ENCODE peak calls at places on chromosome 14, in ten cellular contexts. One of them, this sample, is unnamed.

GRCh38 chr14:26863736-26864135 is 265.9 kb upstream of the NOVA1 start:
- DNase-seq in NCI-H1105 treated with DMSO at 0.1 percent for 48 hours: no peak
- DNase-seq in NCI-H2081: no peak
- DNase-seq in fibroblast of lung: peak
- DNase-seq in activated CD8-positive, alpha-beta memory T cell treated with anti-CD3 and anti-CD28 coated beads for 1 hour: no peak
- DNase-seq in stimulated activated CD4-positive, alpha-beta T cell treated with anti-CD3 and anti-CD28 coated beads, Interleukin-12 subunit alpha, Interleukin-12 subunit beta, amount 100 ng/mL, for 4 hours: no peak
- DNase-seq in C1 segment of cervical spinal cord: no peak
- DNase-seq in right cardiac atrium: no peak
- DNase-seq in gastrocnemius medialis: no peak
- DNase-seq in activated naive CD8-positive, alpha-beta T cell treated with anti-CD3 and anti-CD28 coated beads, Interleukin-2, amount 50 U/mL, for 16 hours: no peak
- DNase-seq in this sample: no peak

GRCh38 chr14:51004801-51005526 is 60.7 kb upstream of the PYGL start:
- DNase-seq in stimulated activated CD4-positive, alpha-beta T cell treated with anti-CD3 and anti-CD28 coated beads, Interleukin-12 subunit alpha, Interleukin-12 subunit beta, amount 100 ng/mL, for 4 hours: no peak
- DNase-seq in fibroblast of lung: peak
- DNase-seq in C1 segment of cervical spinal cord: no peak
- DNase-seq in NCI-H2081: no peak
- DNase-seq in NCI-H1105 treated with DMSO at 0.1 percent for 48 hours: no peak
- DNase-seq in gastrocnemius medialis: no peak
- DNase-seq in activated CD8-positive, alpha-beta memory T cell treated with anti-CD3 and anti-CD28 coated beads for 1 hour: no peak
- DNase-seq in activated naive CD8-positive, alpha-beta T cell treated with anti-CD3 and anti-CD28 coated beads, Interleukin-2, amount 50 U/mL, for 16 hours: no peak
- DNase-seq in right cardiac atrium: no peak
- DNase-seq in this sample: no peak

GRCh38 chr14:75720828-75721227 is 59.8 kb downstream of the TTLL5 start:
- DNase-seq in right cardiac atrium: peak
- DNase-seq in NCI-H2081: no peak
- DNase-seq in gastrocnemius medialis: peak
- DNase-seq in stimulated activated CD4-positive, alpha-beta T cell treated with anti-CD3 and anti-CD28 coated beads, Interleukin-12 subunit alpha, Interleukin-12 subunit beta, amount 100 ng/mL, for 4 hours: no peak
- DNase-seq in activated CD8-positive, alpha-beta memory T cell treated with anti-CD3 and anti-CD28 coated beads for 1 hour: no peak
- DNase-seq in C1 segment of cervical spinal cord: peak
- DNase-seq in NCI-H1105 treated with DMSO at 0.1 percent for 48 hours: no peak
- DNase-seq in fibroblast of lung: peak
- DNase-seq in activated naive CD8-positive, alpha-beta T cell treated with anti-CD3 and anti-CD28 coated beads, Interleukin-2, amount 50 U/mL, for 16 hours: no peak
- DNase-seq in this sample: no peak

GRCh38 chr14:70555890-70556289 is 21.1 kb upstream of the ADAM20 start:
- DNase-seq in stimulated activated CD4-positive, alpha-beta T cell treated with anti-CD3 and anti-CD28 coated beads, Interleukin-12 subunit alpha, Interleukin-12 subunit beta, amount 100 ng/mL, for 4 hours: no peak
- DNase-seq in gastrocnemius medialis: no peak
- DNase-seq in activated CD8-positive, alpha-beta memory T cell treated with anti-CD3 and anti-CD28 coated beads for 1 hour: no peak
- DNase-seq in fibroblast of lung: peak
- DNase-seq in C1 segment of cervical spinal cord: no peak
- DNase-seq in NCI-H1105 treated with DMSO at 0.1 percent for 48 hours: no peak
- DNase-seq in activated naive CD8-positive, alpha-beta T cell treated with anti-CD3 and anti-CD28 coated beads, Interleukin-2, amount 50 U/mL, for 16 hours: no peak
- DNase-seq in right cardiac atrium: peak
- DNase-seq in NCI-H2081: no peak
- DNase-seq in this sample: no peak

GRCh38 chr14:101865288-101865687 is 99.1 kb upstream of the DYNC1H1 start:
- DNase-seq in NCI-H1105 treated with DMSO at 0.1 percent for 48 hours: no peak
- DNase-seq in activated naive CD8-positive, alpha-beta T cell treated with anti-CD3 and anti-CD28 coated beads, Interleukin-2, amount 50 U/mL, for 16 hours: no peak
- DNase-seq in NCI-H2081: no peak
- DNase-seq in fibroblast of lung: peak
- DNase-seq in stimulated activated CD4-positive, alpha-beta T cell treated with anti-CD3 and anti-CD28 coated beads, Interleukin-12 subunit alpha, Interleukin-12 subunit beta, amount 100 ng/mL, for 4 hours: no peak
- DNase-seq in activated CD8-positive, alpha-beta memory T cell treated with anti-CD3 and anti-CD28 coated beads for 1 hour: no peak
- DNase-seq in gastrocnemius medialis: no peak
- DNase-seq in C1 segment of cervical spinal cord: no peak
- DNase-seq in right cardiac atrium: no peak
- DNase-seq in this sample: no peak

GRCh38 chr14:75985618-75986438 is at the start of gene IFT43:
- DNase-seq in stimulated activated CD4-positive, alpha-beta T cell treated with anti-CD3 and anti-CD28 coated beads, Interleukin-12 subunit alpha, Interleukin-12 subunit beta, amount 100 ng/mL, for 4 hours: peak
- DNase-seq in gastrocnemius medialis: peak
- DNase-seq in activated CD8-positive, alpha-beta memory T cell treated with anti-CD3 and anti-CD28 coated beads for 1 hour: peak
- DNase-seq in C1 segment of cervical spinal cord: peak
- DNase-seq in NCI-H1105 treated with DMSO at 0.1 percent for 48 hours: peak
- DNase-seq in fibroblast of lung: peak
- DNase-seq in right cardiac atrium: peak
- DNase-seq in activated naive CD8-positive, alpha-beta T cell treated with anti-CD3 and anti-CD28 coated beads, Interleukin-2, amount 50 U/mL, for 16 hours: peak
- DNase-seq in NCI-H2081: peak
- DNase-seq in this sample: peak

GRCh38 chr14:103994535-103995184 is 52.3 kb upstream of the RD3L start:
- DNase-seq in NCI-H1105 treated with DMSO at 0.1 percent for 48 hours: no peak
- DNase-seq in fibroblast of lung: peak
- DNase-seq in right cardiac atrium: no peak
- DNase-seq in NCI-H2081: no peak
- DNase-seq in gastrocnemius medialis: no peak
- DNase-seq in stimulated activated CD4-positive, alpha-beta T cell treated with anti-CD3 and anti-CD28 coated beads, Interleukin-12 subunit alpha, Interleukin-12 subunit beta, amount 100 ng/mL, for 4 hours: no peak
- DNase-seq in activated CD8-positive, alpha-beta memory T cell treated with anti-CD3 and anti-CD28 coated beads for 1 hour: no peak
- DNase-seq in C1 segment of cervical spinal cord: no peak
- DNase-seq in activated naive CD8-positive, alpha-beta T cell treated with anti-CD3 and anti-CD28 coated beads, Interleukin-2, amount 50 U/mL, for 16 hours: no peak
- DNase-seq in this sample: no peak

GRCh38 chr14:64763801-64764511 is 59.7 kb downstream of the PLEKHG3 start:
- DNase-seq in activated naive CD8-positive, alpha-beta T cell treated with anti-CD3 and anti-CD28 coated beads, Interleukin-2, amount 50 U/mL, for 16 hours: no peak
- DNase-seq in right cardiac atrium: peak
- DNase-seq in C1 segment of cervical spinal cord: peak
- DNase-seq in NCI-H2081: peak
- DNase-seq in stimulated activated CD4-positive, alpha-beta T cell treated with anti-CD3 and anti-CD28 coated beads, Interleukin-12 subunit alpha, Interleukin-12 subunit beta, amount 100 ng/mL, for 4 hours: no peak
- DNase-seq in NCI-H1105 treated with DMSO at 0.1 percent for 48 hours: no peak
- DNase-seq in fibroblast of lung: peak
- DNase-seq in gastrocnemius medialis: no peak
- DNase-seq in activated CD8-positive, alpha-beta memory T cell treated with anti-CD3 and anti-CD28 coated beads for 1 hour: no peak
- DNase-seq in this sample: no peak

GRCh38 chr14:82905762-82906161 is 1372.1 kb upstream of the SEL1L start:
- DNase-seq in gastrocnemius medialis: no peak
- DNase-seq in C1 segment of cervical spinal cord: no peak
- DNase-seq in right cardiac atrium: no peak
- DNase-seq in activated CD8-positive, alpha-beta memory T cell treated with anti-CD3 and anti-CD28 coated beads for 1 hour: no peak
- DNase-seq in NCI-H1105 treated with DMSO at 0.1 percent for 48 hours: peak
- DNase-seq in fibroblast of lung: no peak
- DNase-seq in NCI-H2081: no peak
- DNase-seq in stimulated activated CD4-positive, alpha-beta T cell treated with anti-CD3 and anti-CD28 coated beads, Interleukin-12 subunit alpha, Interleukin-12 subunit beta, amount 100 ng/mL, for 4 hours: no peak
- DNase-seq in activated naive CD8-positive, alpha-beta T cell treated with anti-CD3 and anti-CD28 coated beads, Interleukin-2, amount 50 U/mL, for 16 hours: no peak
- DNase-seq in this sample: no peak

GRCh38 chr14:100323121-100323941 is at the start of gene SLC25A47:
- DNase-seq in activated naive CD8-positive, alpha-beta T cell treated with anti-CD3 and anti-CD28 coated beads, Interleukin-2, amount 50 U/mL, for 16 hours: no peak
- DNase-seq in gastrocnemius medialis: no peak
- DNase-seq in activated CD8-positive, alpha-beta memory T cell treated with anti-CD3 and anti-CD28 coated beads for 1 hour: no peak
- DNase-seq in stimulated activated CD4-positive, alpha-beta T cell treated with anti-CD3 and anti-CD28 coated beads, Interleukin-12 subunit alpha, Interleukin-12 subunit beta, amount 100 ng/mL, for 4 hours: no peak
- DNase-seq in NCI-H2081: no peak
- DNase-seq in C1 segment of cervical spinal cord: no peak
- DNase-seq in fibroblast of lung: no peak
- DNase-seq in NCI-H1105 treated with DMSO at 0.1 percent for 48 hours: no peak
- DNase-seq in right cardiac atrium: no peak
- DNase-seq in this sample: no peak

GRCh38 chr14:71398450-71398849 is 491.2 kb downstream of the PCNX1 start:
- DNase-seq in C1 segment of cervical spinal cord: no peak
- DNase-seq in activated naive CD8-positive, alpha-beta T cell treated with anti-CD3 and anti-CD28 coated beads, Interleukin-2, amount 50 U/mL, for 16 hours: no peak
- DNase-seq in right cardiac atrium: no peak
- DNase-seq in gastrocnemius medialis: no peak
- DNase-seq in stimulated activated CD4-positive, alpha-beta T cell treated with anti-CD3 and anti-CD28 coated beads, Interleukin-12 subunit alpha, Interleukin-12 subunit beta, amount 100 ng/mL, for 4 hours: no peak
- DNase-seq in fibroblast of lung: no peak
- DNase-seq in activated CD8-positive, alpha-beta memory T cell treated with anti-CD3 and anti-CD28 coated beads for 1 hour: no peak
- DNase-seq in NCI-H2081: no peak
- DNase-seq in NCI-H1105 treated with DMSO at 0.1 percent for 48 hours: no peak
- DNase-seq in this sample: no peak

GRCh38 chr14:22555573-22556011 is 33.4 kb downstream of the DAD1 start:
- DNase-seq in right cardiac atrium: no peak
- DNase-seq in fibroblast of lung: peak
- DNase-seq in activated naive CD8-positive, alpha-beta T cell treated with anti-CD3 and anti-CD28 coated beads, Interleukin-2, amount 50 U/mL, for 16 hours: no peak
- DNase-seq in activated CD8-positive, alpha-beta memory T cell treated with anti-CD3 and anti-CD28 coated beads for 1 hour: no peak
- DNase-seq in gastrocnemius medialis: no peak
- DNase-seq in NCI-H1105 treated with DMSO at 0.1 percent for 48 hours: no peak
- DNase-seq in stimulated activated CD4-positive, alpha-beta T cell treated with anti-CD3 and anti-CD28 coated beads, Interleukin-12 subunit alpha, Interleukin-12 subunit beta, amount 100 ng/mL, for 4 hours: peak
- DNase-seq in C1 segment of cervical spinal cord: no peak
- DNase-seq in NCI-H2081: no peak
- DNase-seq in this sample: peak

GRCh38 chr14:88164906-88165534 is 158.0 kb downstream of the KCNK10 start:
- DNase-seq in NCI-H1105 treated with DMSO at 0.1 percent for 48 hours: no peak
- DNase-seq in fibroblast of lung: peak
- DNase-seq in right cardiac atrium: no peak
- DNase-seq in activated naive CD8-positive, alpha-beta T cell treated with anti-CD3 and anti-CD28 coated beads, Interleukin-2, amount 50 U/mL, for 16 hours: no peak
- DNase-seq in NCI-H2081: no peak
- DNase-seq in activated CD8-positive, alpha-beta memory T cell treated with anti-CD3 and anti-CD28 coated beads for 1 hour: no peak
- DNase-seq in stimulated activated CD4-positive, alpha-beta T cell treated with anti-CD3 and anti-CD28 coated beads, Interleukin-12 subunit alpha, Interleukin-12 subunit beta, amount 100 ng/mL, for 4 hours: no peak
- DNase-seq in C1 segment of cervical spinal cord: no peak
- DNase-seq in gastrocnemius medialis: no peak
- DNase-seq in this sample: no peak

GRCh38 chr14:104586832-104587620 is 7.5 kb downstream of the C14orf180 start:
- DNase-seq in NCI-H1105 treated with DMSO at 0.1 percent for 48 hours: no peak
- DNase-seq in activated CD8-positive, alpha-beta memory T cell treated with anti-CD3 and anti-CD28 coated beads for 1 hour: no peak
- DNase-seq in C1 segment of cervical spinal cord: no peak
- DNase-seq in NCI-H2081: no peak
- DNase-seq in activated naive CD8-positive, alpha-beta T cell treated with anti-CD3 and anti-CD28 coated beads, Interleukin-2, amount 50 U/mL, for 16 hours: no peak
- DNase-seq in stimulated activated CD4-positive, alpha-beta T cell treated with anti-CD3 and anti-CD28 coated beads, Interleukin-12 subunit alpha, Interleukin-12 subunit beta, amount 100 ng/mL, for 4 hours: no peak
- DNase-seq in gastrocnemius medialis: peak
- DNase-seq in right cardiac atrium: peak
- DNase-seq in fibroblast of lung: no peak
- DNase-seq in this sample: no peak

GRCh38 chr14:91872011-91872476 is 4.7 kb upstream of the TC2N start:
- DNase-seq in activated naive CD8-positive, alpha-beta T cell treated with anti-CD3 and anti-CD28 coated beads, Interleukin-2, amount 50 U/mL, for 16 hours: no peak
- DNase-seq in gastrocnemius medialis: peak
- DNase-seq in fibroblast of lung: no peak
- DNase-seq in stimulated activated CD4-positive, alpha-beta T cell treated with anti-CD3 and anti-CD28 coated beads, Interleukin-12 subunit alpha, Interleukin-12 subunit beta, amount 100 ng/mL, for 4 hours: no peak
- DNase-seq in NCI-H2081: no peak
- DNase-seq in right cardiac atrium: no peak
- DNase-seq in NCI-H1105 treated with DMSO at 0.1 percent for 48 hours: no peak
- DNase-seq in C1 segment of cervical spinal cord: no peak
- DNase-seq in activated CD8-positive, alpha-beta memory T cell treated with anti-CD3 and anti-CD28 coated beads for 1 hour: no peak
- DNase-seq in this sample: no peak

GRCh38 chr14:99666533-99666932 is 17.6 kb upstream of the CYP46A1 start:
- DNase-seq in C1 segment of cervical spinal cord: no peak
- DNase-seq in NCI-H1105 treated with DMSO at 0.1 percent for 48 hours: no peak
- DNase-seq in gastrocnemius medialis: no peak
- DNase-seq in activated naive CD8-positive, alpha-beta T cell treated with anti-CD3 and anti-CD28 coated beads, Interleukin-2, amount 50 U/mL, for 16 hours: no peak
- DNase-seq in fibroblast of lung: no peak
- DNase-seq in NCI-H2081: no peak
- DNase-seq in stimulated activated CD4-positive, alpha-beta T cell treated with anti-CD3 and anti-CD28 coated beads, Interleukin-12 subunit alpha, Interleukin-12 subunit beta, amount 100 ng/mL, for 4 hours: no peak
- DNase-seq in activated CD8-positive, alpha-beta memory T cell treated with anti-CD3 and anti-CD28 coated beads for 1 hour: no peak
- DNase-seq in right cardiac atrium: no peak
- DNase-seq in this sample: no peak

GRCh38 chr14:100364403-100364802 is 41.3 kb downstream of the SLC25A47 start:
- DNase-seq in fibroblast of lung: no peak
- DNase-seq in NCI-H1105 treated with DMSO at 0.1 percent for 48 hours: no peak
- DNase-seq in activated naive CD8-positive, alpha-beta T cell treated with anti-CD3 and anti-CD28 coated beads, Interleukin-2, amount 50 U/mL, for 16 hours: no peak
- DNase-seq in NCI-H2081: no peak
- DNase-seq in stimulated activated CD4-positive, alpha-beta T cell treated with anti-CD3 and anti-CD28 coated beads, Interleukin-12 subunit alpha, Interleukin-12 subunit beta, amount 100 ng/mL, for 4 hours: no peak
- DNase-seq in right cardiac atrium: no peak
- DNase-seq in gastrocnemius medialis: no peak
- DNase-seq in C1 segment of cervical spinal cord: no peak
- DNase-seq in activated CD8-positive, alpha-beta memory T cell treated with anti-CD3 and anti-CD28 coated beads for 1 hour: no peak
- DNase-seq in this sample: no peak

This sample was measured in naive thymus-derived CD4-positive, alpha-beta T cell.